ENCODE peak calls at places on chromosomes 1 and 21, in eight cellular contexts. One of them, this sample, is unnamed.

GRCh38 chr21:37273911-37274690 is 7.0 kb upstream of the VPS26C start:
- DNase-seq in GM04504: no peak
- DNase-seq in anterior cingulate cortex: no peak
- DNase-seq in epithelial cell of esophagus: no peak
- DNase-seq in GM13976: peak; percentile 56
- DNase-seq in AG09309: no peak
- DNase-seq in neuronal stem cell: no peak
- DNase-seq in T-cell: no peak
- DNase-seq in this sample: peak; percentile 13

GRCh38 chr1:3597599-3597964 is 13.7 kb downstream of the MEGF6 start:
- DNase-seq in GM04504: no peak
- DNase-seq in anterior cingulate cortex: no peak
- DNase-seq in epithelial cell of esophagus: no peak
- DNase-seq in GM13976: no peak
- DNase-seq in AG09309: no peak
- DNase-seq in neuronal stem cell: no peak
- DNase-seq in T-cell: no peak
- DNase-seq in this sample: no peak

GRCh38 chr1:32892368-32893197 is 6.3 kb downstream of the HPCA start:
- DNase-seq in GM04504: no peak
- DNase-seq in anterior cingulate cortex: peak; percentile 55
- DNase-seq in epithelial cell of esophagus: peak; percentile 19
- DNase-seq in GM13976: peak; percentile 69
- DNase-seq in AG09309: no peak
- DNase-seq in neuronal stem cell: no peak
- DNase-seq in T-cell: no peak
- DNase-seq in this sample: no peak

GRCh38 chr1:241736387-241736786 is 84.3 kb downstream of the WDR64 start:
- DNase-seq in GM04504: no peak
- DNase-seq in anterior cingulate cortex: no peak
- DNase-seq in epithelial cell of esophagus: no peak
- DNase-seq in GM13976: no peak
- DNase-seq in AG09309: no peak
- DNase-seq in neuronal stem cell: no peak
- DNase-seq in T-cell: no peak
- DNase-seq in this sample: no peak

GRCh38 chr1:17667641-17668040 is 87.5 kb upstream of the ACTL8 start:
- DNase-seq in GM04504: no peak
- DNase-seq in anterior cingulate cortex: no peak
- DNase-seq in epithelial cell of esophagus: no peak
- DNase-seq in GM13976: no peak
- DNase-seq in AG09309: no peak
- DNase-seq in neuronal stem cell: no peak
- DNase-seq in T-cell: no peak
- DNase-seq in this sample: no peak

GRCh38 chr1:8244304-8244703 is 73.6 kb upstream of the SLC45A1 start:
- DNase-seq in GM04504: no peak
- DNase-seq in anterior cingulate cortex: no peak
- DNase-seq in epithelial cell of esophagus: no peak
- DNase-seq in GM13976: no peak
- DNase-seq in AG09309: no peak
- DNase-seq in neuronal stem cell: no peak
- DNase-seq in T-cell: no peak
- DNase-seq in this sample: no peak

GRCh38 chr1:167656657-167657056 is 26.6 kb downstream of the RCSD1 start:
- DNase-seq in GM04504: no peak
- DNase-seq in anterior cingulate cortex: no peak
- DNase-seq in epithelial cell of esophagus: no peak
- DNase-seq in GM13976: no peak
- DNase-seq in AG09309: no peak
- DNase-seq in neuronal stem cell: no peak
- DNase-seq in T-cell: no peak
- DNase-seq in this sample: no peak

GRCh38 chr1:213057264-213058059 is 6.4 kb downstream of the RPS6KC1 start:
- DNase-seq in GM04504: no peak
- DNase-seq in anterior cingulate cortex: no peak
- DNase-seq in epithelial cell of esophagus: no peak
- DNase-seq in GM13976: no peak
- DNase-seq in AG09309: no peak
- DNase-seq in neuronal stem cell: no peak
- DNase-seq in T-cell: no peak
- DNase-seq in this sample: no peak

GRCh38 chr1:184049291-184049690 is 2.2 kb upstream of the TSEN15 start:
- DNase-seq in GM04504: no peak
- DNase-seq in anterior cingulate cortex: no peak
- DNase-seq in epithelial cell of esophagus: no peak
- DNase-seq in GM13976: no peak
- DNase-seq in AG09309: no peak
- DNase-seq in neuronal stem cell: no peak
- DNase-seq in T-cell: no peak
- DNase-seq in this sample: no peak